ENCODE peak calls at places on chromosome 2, in seven cellular contexts. One of them, this sample, is unnamed.

GRCh38 chr2:43269074-43269572 is 42.7 kb upstream of the ZFP36L2 start:
- DNase-seq in pancreas: peak; percentile 41
- DNase-seq in Panc1: no peak
- DNase-seq in cardiac muscle cell: peak; percentile 34
- DNase-seq in transverse colon: peak; percentile 66
- DNase-seq in uterus: peak; percentile 91
- DNase-seq in Peyer's patch: peak; percentile 63
- DNase-seq in this sample: peak; percentile 79

GRCh38 chr2:45823723-45824206 is 172.3 kb downstream of the PRKCE start:
- DNase-seq in Peyer's patch: no peak
- DNase-seq in uterus: peak; percentile 43
- DNase-seq in Panc1: no peak
- DNase-seq in cardiac muscle cell: no peak
- DNase-seq in transverse colon: peak; percentile 47
- DNase-seq in pancreas: peak; percentile 89
- DNase-seq in this sample: peak; percentile 81

GRCh38 chr2:184394642-184395041 is 203.7 kb upstream of the ZNF804A start:
- DNase-seq in pancreas: no peak
- DNase-seq in transverse colon: no peak
- DNase-seq in Panc1: no peak
- DNase-seq in Peyer's patch: no peak
- DNase-seq in uterus: no peak
- DNase-seq in cardiac muscle cell: no peak
- DNase-seq in this sample: no peak

GRCh38 chr2:176132397-176133086 is 3.0 kb downstream of the HOXD8 start:
- DNase-seq in transverse colon: no peak
- DNase-seq in uterus: peak; percentile 53
- DNase-seq in pancreas: no peak
- DNase-seq in cardiac muscle cell: no peak
- DNase-seq in Peyer's patch: peak; percentile 25
- DNase-seq in Panc1: no peak
- DNase-seq in this sample: no peak

GRCh38 chr2:236974206-236974605 is 111.5 kb upstream of the COPS8 start:
- DNase-seq in uterus: no peak
- DNase-seq in pancreas: no peak
- DNase-seq in Peyer's patch: no peak
- DNase-seq in Panc1: no peak
- DNase-seq in cardiac muscle cell: no peak
- DNase-seq in transverse colon: no peak
- DNase-seq in this sample: no peak

GRCh38 chr2:36455011-36455410 is 99.4 kb downstream of the CRIM1 start:
- DNase-seq in Peyer's patch: no peak
- DNase-seq in Panc1: no peak
- DNase-seq in cardiac muscle cell: no peak
- DNase-seq in pancreas: no peak
- DNase-seq in uterus: no peak
- DNase-seq in transverse colon: no peak
- DNase-seq in this sample: no peak

GRCh38 chr2:43343573-43344304 is 117.3 kb upstream of the ZFP36L2 start:
- DNase-seq in cardiac muscle cell: peak; percentile 41
- DNase-seq in Peyer's patch: no peak
- DNase-seq in pancreas: peak; percentile 81
- DNase-seq in Panc1: no peak
- DNase-seq in uterus: peak; percentile 95
- DNase-seq in transverse colon: peak; percentile 70
- DNase-seq in this sample: no peak

GRCh38 chr2:138787053-138787666 is 7.0 kb upstream of the NXPH2 start:
- DNase-seq in transverse colon: no peak
- DNase-seq in Panc1: peak; percentile 18
- DNase-seq in uterus: no peak
- DNase-seq in Peyer's patch: no peak
- DNase-seq in cardiac muscle cell: peak; percentile 54
- DNase-seq in pancreas: no peak
- DNase-seq in this sample: peak; percentile 16

GRCh38 chr2:156999657-157000056 is 257.8 kb upstream of the GALNT5 start:
- DNase-seq in pancreas: no peak
- DNase-seq in uterus: no peak
- DNase-seq in Peyer's patch: no peak
- DNase-seq in Panc1: no peak
- DNase-seq in cardiac muscle cell: no peak
- DNase-seq in transverse colon: no peak
- DNase-seq in this sample: no peak

GRCh38 chr2:72293620-72294019 is 146.0 kb upstream of the CYP26B1 start:
- DNase-seq in Peyer's patch: no peak
- DNase-seq in transverse colon: no peak
- DNase-seq in Panc1: no peak
- DNase-seq in cardiac muscle cell: no peak
- DNase-seq in pancreas: no peak
- DNase-seq in uterus: no peak
- DNase-seq in this sample: no peak

GRCh38 chr2:157164370-157164769 is 93.1 kb upstream of the GALNT5 start:
- DNase-seq in pancreas: no peak
- DNase-seq in Panc1: no peak
- DNase-seq in Peyer's patch: no peak
- DNase-seq in cardiac muscle cell: no peak
- DNase-seq in transverse colon: no peak
- DNase-seq in uterus: no peak
- DNase-seq in this sample: no peak

GRCh38 chr2:215680605-215681598 is 245.0 kb upstream of the FN1 start:
- DNase-seq in pancreas: no peak
- DNase-seq in Panc1: no peak
- DNase-seq in transverse colon: no peak
- DNase-seq in cardiac muscle cell: no peak
- DNase-seq in uterus: no peak
- DNase-seq in Peyer's patch: no peak
- DNase-seq in this sample: no peak

GRCh38 chr2:99653433-99653832 is 163.6 kb upstream of the REV1 start:
- DNase-seq in Peyer's patch: no peak
- DNase-seq in uterus: no peak
- DNase-seq in cardiac muscle cell: no peak
- DNase-seq in transverse colon: no peak
- DNase-seq in pancreas: no peak
- DNase-seq in Panc1: no peak
- DNase-seq in this sample: no peak

GRCh38 chr2:34261701-34262100 is 662.6 kb upstream of the FAM98A start:
- DNase-seq in Panc1: no peak
- DNase-seq in uterus: no peak
- DNase-seq in pancreas: no peak
- DNase-seq in cardiac muscle cell: no peak
- DNase-seq in transverse colon: no peak
- DNase-seq in Peyer's patch: no peak
- DNase-seq in this sample: peak; percentile 7

GRCh38 chr2:16664052-16664731 is 1.4 kb downstream of the CYRIA start:
- DNase-seq in Peyer's patch: no peak
- DNase-seq in cardiac muscle cell: peak; percentile 27
- DNase-seq in Panc1: no peak
- DNase-seq in uterus: peak; percentile 87
- DNase-seq in transverse colon: peak; percentile 48
- DNase-seq in pancreas: peak; percentile 49
- DNase-seq in this sample: peak; percentile 23
- H3K4me1 ChIP-seq in Peyer's patch: no peaks in the 10 kb centered on the region
- H3K4me1 ChIP-seq in cardiac muscle cell: peaks cover 2% of the 10 kb centered on the region
- H3K4me1 ChIP-seq in Panc1: no peaks in the 10 kb centered on the region
- H3K4me1 ChIP-seq in uterus: peaks cover 5% of the 10 kb centered on the region
- H3K4me1 ChIP-seq in transverse colon: peaks cover 3% of the 10 kb centered on the region
- H3K4me1 ChIP-seq in pancreas: peaks cover 3% of the 10 kb centered on the region
- H3K4me1 ChIP-seq in this sample: no peaks in the 10 kb centered on the region

DNA sequence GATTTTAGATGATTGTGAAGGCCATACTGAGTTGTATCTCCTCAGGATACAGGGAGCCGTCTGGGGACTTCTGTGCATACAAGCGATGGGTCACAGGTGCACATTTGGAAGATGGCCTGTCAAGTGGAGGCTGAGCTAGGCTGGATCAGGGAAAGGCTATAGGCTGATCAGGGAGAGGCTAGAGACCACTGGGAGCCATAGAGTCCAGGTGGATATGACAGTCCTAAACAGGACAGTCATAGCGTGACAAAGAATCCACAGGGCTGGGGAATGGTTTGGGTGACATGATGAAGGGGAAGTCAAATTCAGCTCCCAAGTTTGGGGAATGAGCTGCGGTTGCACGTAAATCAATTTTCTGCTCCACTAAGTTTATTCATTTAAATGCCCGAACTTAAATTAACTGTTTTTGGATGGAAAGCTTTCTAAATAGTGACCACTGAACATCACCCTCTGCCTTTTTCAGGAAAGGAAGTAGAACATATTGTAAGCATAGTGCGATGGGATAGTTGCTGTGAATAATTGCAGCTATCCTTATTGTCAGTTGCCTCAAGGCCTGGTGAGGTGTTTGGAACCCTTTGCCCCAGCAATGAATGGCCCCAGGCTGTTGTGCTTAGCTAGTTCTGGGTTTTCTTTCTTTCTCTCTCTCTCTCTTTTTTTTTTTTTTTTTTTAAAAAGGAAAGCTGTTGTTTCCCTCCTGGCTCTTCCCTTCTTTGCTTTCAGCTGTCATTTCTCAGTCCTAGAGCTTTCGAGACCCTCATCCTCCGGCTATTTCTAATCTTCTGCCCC is 50.5 kb downstream of the KLHL29 start:
- DNase-seq in pancreas: no peak
- DNase-seq in cardiac muscle cell: no peak
- DNase-seq in transverse colon: no peak
- DNase-seq in uterus: no peak
- DNase-seq in Peyer's patch: no peak
- DNase-seq in Panc1: no peak
- DNase-seq in this sample: no peak
- H3K4me3 ChIP-seq in pancreas: no peak overlapping the region
- H3K4me3 ChIP-seq in cardiac muscle cell: no peak overlapping the region
- H3K4me3 ChIP-seq in transverse colon: no peak overlapping the region
- H3K4me3 ChIP-seq in uterus: no peak overlapping the region
- H3K4me3 ChIP-seq in Peyer's patch: no peak overlapping the region
- H3K4me3 ChIP-seq in Panc1: no peak overlapping the region
- H3K4me3 ChIP-seq in this sample: no peak overlapping the region

GRCh38 chr2:2868065-2868464 is 509.6 kb downstream of the EIPR1 start:
- DNase-seq in uterus: no peak
- DNase-seq in Panc1: no peak
- DNase-seq in pancreas: no peak
- DNase-seq in transverse colon: no peak
- DNase-seq in Peyer's patch: no peak
- DNase-seq in cardiac muscle cell: no peak
- DNase-seq in this sample: peak; percentile 45
- TF ChIP-seq CTCF in uterus: no peak
- TF ChIP-seq CTCF in Panc1: no peak
- TF ChIP-seq CTCF in pancreas: no peak
- TF ChIP-seq CTCF in transverse colon: no peak
- TF ChIP-seq CTCF in Peyer's patch: no peak
- TF ChIP-seq CTCF in cardiac muscle cell: no peak
- TF ChIP-seq CTCF in this sample: no peak

GRCh38 chr2:9278439-9278838 is 71.8 kb downstream of the ASAP2 start:
- DNase-seq in transverse colon: no peak
- DNase-seq in Panc1: no peak
- DNase-seq in pancreas: no peak
- DNase-seq in Peyer's patch: no peak
- DNase-seq in cardiac muscle cell: no peak
- DNase-seq in uterus: no peak
- DNase-seq in this sample: no peak

GRCh38 chr2:9279426-9279825 is 72.8 kb downstream of the ASAP2 start:
- DNase-seq in Panc1: no peak
- DNase-seq in cardiac muscle cell: no peak
- DNase-seq in transverse colon: no peak
- DNase-seq in pancreas: no peak
- DNase-seq in uterus: no peak
- DNase-seq in Peyer's patch: no peak
- DNase-seq in this sample: no peak

GRCh38 chr2:9281145-9281544 is 74.5 kb downstream of the ASAP2 start:
- DNase-seq in Peyer's patch: no peak
- DNase-seq in pancreas: no peak
- DNase-seq in cardiac muscle cell: peak; percentile 22
- DNase-seq in transverse colon: no peak
- DNase-seq in Panc1: no peak
- DNase-seq in uterus: no peak
- DNase-seq in this sample: no peak

GRCh38 chr2:9282128-9282527 is 75.5 kb downstream of the ASAP2 start:
- DNase-seq in cardiac muscle cell: no peak
- DNase-seq in pancreas: no peak
- DNase-seq in Peyer's patch: no peak
- DNase-seq in transverse colon: no peak
- DNase-seq in uterus: no peak
- DNase-seq in Panc1: no peak
- DNase-seq in this sample: no peak

DNA sequence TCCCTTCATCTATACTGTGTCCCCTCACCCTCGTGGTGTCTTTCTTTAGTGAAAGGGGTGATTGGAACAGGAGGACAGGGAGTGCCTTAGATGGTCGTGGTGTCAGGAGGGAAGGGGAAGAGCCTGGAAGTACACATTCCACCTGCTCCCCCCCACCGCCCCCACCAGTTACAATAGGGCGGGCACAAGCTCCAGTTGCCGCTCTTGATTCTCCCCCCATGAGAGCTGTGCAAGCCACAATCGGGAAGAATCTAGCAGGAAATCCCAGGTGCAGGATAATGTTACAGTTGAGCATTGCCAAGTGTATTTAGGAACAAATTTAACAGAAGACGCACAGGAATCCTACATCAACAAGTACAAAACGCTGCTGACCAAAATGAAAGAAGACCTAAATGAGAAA is 73.6 kb downstream of the ASAP2 start:
- DNase-seq in Peyer's patch: no peak
- DNase-seq in pancreas: no peak
- DNase-seq in uterus: no peak
- DNase-seq in Panc1: no peak
- DNase-seq in transverse colon: no peak
- DNase-seq in cardiac muscle cell: no peak
- DNase-seq in this sample: no peak
- H3K4me1 ChIP-seq in Peyer's patch: no peaks in the 10 kb centered on the region
- H3K4me1 ChIP-seq in pancreas: no peaks in the 10 kb centered on the region
- H3K4me1 ChIP-seq in uterus: no peaks in the 10 kb centered on the region
- H3K4me1 ChIP-seq in Panc1: peaks cover 97% of the 10 kb centered on the region
- H3K4me1 ChIP-seq in transverse colon: peaks cover 10% of the 10 kb centered on the region
- H3K4me1 ChIP-seq in cardiac muscle cell: peaks cover 19% of the 10 kb centered on the region
- H3K4me1 ChIP-seq in this sample: peaks cover 8% of the 10 kb centered on the region

DNA sequence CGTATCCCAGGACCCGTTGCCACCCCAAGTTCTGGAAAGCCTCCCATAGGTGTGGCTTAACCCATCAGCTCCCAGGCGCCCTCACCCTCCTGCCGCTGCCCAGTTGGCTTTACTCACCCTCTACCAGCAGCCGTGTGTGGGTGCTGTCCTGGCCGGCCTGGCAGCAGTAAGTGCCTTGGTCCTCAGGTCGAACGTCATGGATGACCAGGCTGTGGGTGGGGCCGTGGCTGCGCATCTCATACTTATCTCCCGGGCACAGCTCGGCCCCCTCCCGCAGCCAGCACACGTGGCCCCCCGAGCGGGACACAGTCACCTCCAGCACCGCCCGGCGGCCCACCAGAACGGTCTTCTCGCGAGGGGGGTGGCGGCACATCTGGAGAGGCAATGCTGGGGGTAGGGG is 7.6 kb downstream of the TMEM198 start:
- DNase-seq in pancreas: no peak
- DNase-seq in uterus: peak; percentile 70
- DNase-seq in Peyer's patch: no peak
- DNase-seq in Panc1: no peak
- DNase-seq in transverse colon: no peak
- DNase-seq in cardiac muscle cell: no peak
- DNase-seq in this sample: peak; percentile 76
- H3K4me3 ChIP-seq in pancreas: no peak overlapping the region
- H3K4me3 ChIP-seq in uterus: peak overlapping the region; percentile 45
- H3K4me3 ChIP-seq in Peyer's patch: no peak overlapping the region
- H3K4me3 ChIP-seq in Panc1: no peak overlapping the region
- H3K4me3 ChIP-seq in transverse colon: no peak overlapping the region
- H3K4me3 ChIP-seq in cardiac muscle cell: no peak overlapping the region
- H3K4me3 ChIP-seq in this sample: peak overlapping the region; percentile 72

GRCh38 chr2:229974271-229974670 is 52.0 kb downstream of the FBXO36 start:
- DNase-seq in cardiac muscle cell: peak; percentile 5
- DNase-seq in Peyer's patch: no peak
- DNase-seq in pancreas: no peak
- DNase-seq in transverse colon: no peak
- DNase-seq in uterus: no peak
- DNase-seq in Panc1: no peak
- DNase-seq in this sample: no peak
- TF ChIP-seq CTCF in cardiac muscle cell: peak; percentile 38
- TF ChIP-seq CTCF in Peyer's patch: no peak
- TF ChIP-seq CTCF in pancreas: no peak
- TF ChIP-seq CTCF in transverse colon: no peak
- TF ChIP-seq CTCF in uterus: no peak
- TF ChIP-seq CTCF in Panc1: no peak
- TF ChIP-seq CTCF in this sample: peak; percentile 42

This sample was measured in BE2C.